ENCODE peak calls at places on chromosomes 5 and 9, in four cellular contexts. K is type B pancreatic cell, U is DMS 273 treated with DMSO at 0.1 percent for 48 hours, Y is stromal cell of bone marrow. P is an unnamed sample.

GRCh38 chr9:2153599-2154217 is 138.6 kb downstream of the SMARCA2 start:
- DNase-seq in K (no peak), U (no peak), Y (no peak), P (no peak)

GRCh38 chr5:123176938-123177275 is 87.9 kb downstream of the PRDM6 start:
- DNase-seq in K (no peak), U (no peak), Y (no peak), P (no peak)

GRCh38 chr5:180135128-180135955 is 63.8 kb upstream of the RNF130 start:
- DNase-seq in K (peak), U (no peak), Y (peak), P (no peak)

GRCh38 chr9:129102791-129103594 is 7.6 kb downstream of the CRAT start:
- DNase-seq in K (no peak), U (no peak), Y (no peak), P (no peak)

GRCh38 chr9:116844621-116845020 is 157.5 kb downstream of the TRIM32 start:
- DNase-seq in K (no peak), U (peak), Y (no peak), P (no peak)

GRCh38 chr9:117929873-117930272 is 225.7 kb downstream of the TLR4 start:
- DNase-seq in K (no peak), U (no peak), Y (no peak), P (no peak)

GRCh38 chr5:170265527-170265926 is 32.0 kb downstream of the LCP2 start:
- DNase-seq in K (no peak), U (no peak), Y (peak), P (no peak)

GRCh38 chr5:68460147-68460760 is 244.7 kb downstream of the PIK3R1 start:
- DNase-seq in K (no peak), U (no peak), Y (peak), P (peak)

GRCh38 chr9:530681-531080 is 310.8 kb upstream of the DMRT1 start:
- DNase-seq in K (no peak), U (no peak), Y (no peak), P (no peak)

GRCh38 chr5:136689563-136689962 is 324.2 kb upstream of the TRPC7 start:
- DNase-seq in K (no peak), U (no peak), Y (no peak), P (no peak)

GRCh38 chr9:92607773-92608172 is 62.2 kb downstream of the IPPK start:
- DNase-seq in K (no peak), U (peak), Y (no peak), P (no peak)

GRCh38 chr9:133162802-133163558 is 734 bp downstream of the GBGT1 start:
- DNase-seq in K (no peak), U (no peak), Y (no peak), P (no peak)

GRCh38 chr9:112112519-112112918 is 62.6 kb downstream of the SUSD1 start:
- DNase-seq in K (no peak), U (no peak), Y (peak), P (no peak)

GRCh38 chr9:1876891-1877496 is 138.2 kb upstream of the SMARCA2 start:
- DNase-seq in K (no peak), U (no peak), Y (no peak), P (no peak)

P was measured in effector CD4-positive, alpha-beta T cell.